ENCODE peak calls at places on chromosomes 7 and 10, in nine cellular contexts. J is natural killer cell, F is neural progenitor cell, D is A549, M is WTC11, H is IMR-90, X is spleen, I is fibroblast of lung, G is cardiac fibroblast. C is an unnamed sample.

GRCh38 chr7:18087031-18087686 is 59.5 kb upstream of the PRPS1L1 start:
- DNase-seq in M (peak), I (no peak), G (peak), J (no peak), H (no peak), X (peak), D (peak), F (peak), C (no peak)

GRCh38 chr7:42108803-42109528 is 128.0 kb downstream of the GLI3 start:
- DNase-seq in I (no peak), G (no peak), F (no peak), X (no peak), H (no peak), D (no peak), J (no peak), M (no peak), C (no peak)

GRCh38 chr7:74178632-74179031 is 4.5 kb downstream of the EIF4H start:
- DNase-seq in J (no peak), I (peak), X (no peak), D (no peak), G (peak), M (no peak), F (no peak), H (peak), C (no peak)

GRCh38 chr7:39691821-39692220 is 68.4 kb downstream of the RALA start:
- DNase-seq in D (no peak), F (no peak), M (no peak), G (no peak), X (no peak), J (no peak), I (peak), H (peak), C (no peak)

GRCh38 chr7:595621-596010 is 76.0 kb upstream of the PDGFA start:
- DNase-seq in D (no peak), X (no peak), I (no peak), F (no peak), G (no peak), J (peak), H (no peak), M (no peak), C (no peak)

GRCh38 chr7:116710764-116711452 is 38.9 kb downstream of the MET start:
- DNase-seq in X (no peak), M (no peak), F (no peak), J (no peak), D (peak), H (no peak), G (no peak), I (no peak), C (no peak)

GRCh38 chr7:94972296-94972695 is 64.9 kb downstream of the PPP1R9A start:
- DNase-seq in D (peak), J (no peak), G (no peak), I (no peak), X (no peak), F (no peak), M (no peak), H (no peak), C (peak)

GRCh38 chr7:22669692-22670421 is 57.1 kb upstream of the IL6 start:
- DNase-seq in H (no peak), M (no peak), J (no peak), I (peak), X (no peak), D (no peak), F (no peak), G (no peak), C (no peak)

GRCh38 chr7:159107052-159107892 is 37.4 kb downstream of the VIPR2 start:
- DNase-seq in M (no peak), I (no peak), F (no peak), X (peak), G (no peak), H (no peak), J (no peak), D (no peak), C (no peak)

GRCh38 chr7:141533149-141533949 is 17.9 kb upstream of the AGK start:
- DNase-seq in M (peak), G (peak), D (peak), I (peak), X (peak), H (peak), F (peak), J (peak), C (peak)

GRCh38 chr10:3067045-3067858 is at the start of gene PFKP:
- DNase-seq in G (peak), X (peak), H (no peak), D (peak), I (no peak), M (peak), F (peak), J (peak), C (peak)

GRCh38 chr10:122746408-122746807 is 46.8 kb upstream of the C10orf120 start:
- DNase-seq in I (no peak), F (no peak), G (no peak), J (no peak), D (no peak), H (no peak), X (no peak), M (no peak), C (no peak)

GRCh38 chr7:81062747-81063146 is 143.9 kb upstream of the SEMA3C start:
- DNase-seq in J (no peak), X (no peak), M (no peak), G (no peak), I (no peak), H (no peak), F (no peak), D (no peak), C (no peak)

GRCh38 chr7:24652551-24652950 is 79.3 kb downstream of the PALS2 start:
- DNase-seq in I (no peak), J (no peak), X (no peak), G (no peak), H (no peak), F (no peak), D (no peak), M (no peak), C (no peak)

GRCh38 chr7:38284553-38284952 is 11.1 kb upstream of the TARP start:
- DNase-seq in G (no peak), F (no peak), M (no peak), H (no peak), X (no peak), J (no peak), I (no peak), D (no peak), C (no peak)

GRCh38 chr10:127063762-127064161 is 132.6 kb downstream of the INSYN2A start:
- DNase-seq in I (no peak), J (no peak), H (no peak), M (no peak), D (no peak), X (no peak), F (no peak), G (no peak), C (no peak)

GRCh38 chr7:29607889-29608288 is 44.3 kb downstream of the PRR15 start:
- DNase-seq in G (peak), X (no peak), M (no peak), J (no peak), H (no peak), D (peak), I (peak), F (no peak), C (no peak)

GRCh38 chr7:54728411-54728810 is 30.6 kb downstream of the SEC61G start:
- DNase-seq in D (peak), H (no peak), G (no peak), J (no peak), F (no peak), M (no peak), I (no peak), X (no peak), C (no peak)

GRCh38 chr7:104160375-104160774 is 47.4 kb downstream of the ORC5 start:
- DNase-seq in D (peak), M (no peak), G (peak), H (peak), F (no peak), X (no peak), J (no peak), I (peak), C (no peak)

GRCh38 chr7:104153287-104153686 is 54.5 kb downstream of the ORC5 start:
- DNase-seq in M (no peak), I (no peak), G (no peak), H (no peak), J (no peak), D (no peak), X (no peak), F (peak), C (no peak)

GRCh38 chr7:104152468-104152867 is 55.3 kb downstream of the ORC5 start:
- DNase-seq in I (no peak), H (no peak), X (no peak), F (no peak), J (no peak), D (no peak), M (no peak), G (no peak), C (no peak)

GRCh38 chr7:104161244-104161643 is 46.6 kb downstream of the ORC5 start:
- DNase-seq in M (no peak), F (no peak), G (no peak), H (no peak), X (no peak), D (no peak), J (no peak), I (no peak), C (no peak)

DNA sequence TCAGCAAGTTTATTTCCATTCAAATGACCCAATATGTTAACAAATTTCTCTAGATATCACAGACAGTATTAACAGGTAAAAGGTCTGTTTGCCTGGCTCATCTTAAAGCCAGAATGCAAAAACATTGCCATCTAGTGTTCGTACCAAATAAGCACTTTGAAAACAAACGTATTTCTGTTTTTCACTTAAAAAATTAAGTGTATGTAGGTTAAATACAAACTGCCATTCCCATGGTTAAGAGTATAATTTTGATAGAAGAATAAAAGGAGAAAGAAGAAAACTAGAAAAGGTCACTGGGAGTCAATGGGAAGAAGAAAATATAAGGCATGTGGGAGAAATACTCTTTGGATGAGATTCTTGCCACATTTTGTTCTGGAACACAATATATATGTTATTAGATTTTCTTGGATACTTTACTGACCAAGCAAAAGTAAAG is 51.0 kb downstream of the ORC5 start:
- DNase-seq in F (peak), D (peak), X (no peak), H (peak), J (no peak), I (peak), M (no peak), G (peak), C (no peak)
- TF ChIP-seq CTCF in F (peak), D (peak), X (peak), H (peak), J (peak), I (peak), M (peak), G (peak), C (no peak)

GRCh38 chr7:130303127-130303526 is 10.2 kb downstream of the CPA4 start:
- DNase-seq in J (no peak), G (no peak), H (no peak), I (no peak), X (no peak), D (no peak), F (no peak), M (no peak), C (no peak)

GRCh38 chr7:130302649-130303048 is 9.7 kb downstream of the CPA4 start:
- DNase-seq in J (no peak), F (no peak), M (no peak), G (no peak), I (no peak), H (no peak), X (no peak), D (no peak), C (no peak)

GRCh38 chr7:130303982-130304381 is 11.0 kb downstream of the CPA4 start:
- DNase-seq in J (no peak), D (no peak), M (no peak), I (no peak), F (no peak), G (no peak), X (no peak), H (no peak), C (peak)

GRCh38 chr7:130303551-130303950 is 10.6 kb downstream of the CPA4 start:
- DNase-seq in I (no peak), D (no peak), H (no peak), G (no peak), J (no peak), M (no peak), X (no peak), F (no peak), C (no peak)

DNA sequence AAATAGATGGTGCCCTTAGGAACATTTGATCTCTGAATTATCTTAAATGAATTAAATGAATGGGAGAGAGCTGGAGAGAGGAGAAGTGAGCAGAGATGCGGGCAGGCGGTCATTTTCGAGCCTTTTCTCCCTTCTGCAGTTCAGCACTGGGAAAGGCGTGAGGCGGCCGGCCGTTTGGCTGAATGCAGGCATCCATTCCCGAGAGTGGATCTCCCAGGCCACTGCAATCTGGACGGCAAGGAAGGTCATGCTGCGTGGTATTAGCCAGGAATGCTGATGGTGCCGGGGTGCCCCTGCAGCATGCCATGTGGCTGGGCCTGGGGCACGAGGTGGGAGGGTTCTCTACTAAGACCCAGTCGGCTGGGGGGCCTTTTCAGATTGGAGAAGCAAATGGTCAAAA is 12.7 kb downstream of the CPA4 start:
- DNase-seq in J (no peak), G (no peak), D (no peak), X (no peak), H (no peak), M (no peak), I (no peak), F (no peak), C (no peak)
- TF ChIP-seq CTCF in J (no peak), G (no peak), D (no peak), X (no peak), H (no peak), M (no peak), I (no peak), F (no peak), C (no peak)

DNA sequence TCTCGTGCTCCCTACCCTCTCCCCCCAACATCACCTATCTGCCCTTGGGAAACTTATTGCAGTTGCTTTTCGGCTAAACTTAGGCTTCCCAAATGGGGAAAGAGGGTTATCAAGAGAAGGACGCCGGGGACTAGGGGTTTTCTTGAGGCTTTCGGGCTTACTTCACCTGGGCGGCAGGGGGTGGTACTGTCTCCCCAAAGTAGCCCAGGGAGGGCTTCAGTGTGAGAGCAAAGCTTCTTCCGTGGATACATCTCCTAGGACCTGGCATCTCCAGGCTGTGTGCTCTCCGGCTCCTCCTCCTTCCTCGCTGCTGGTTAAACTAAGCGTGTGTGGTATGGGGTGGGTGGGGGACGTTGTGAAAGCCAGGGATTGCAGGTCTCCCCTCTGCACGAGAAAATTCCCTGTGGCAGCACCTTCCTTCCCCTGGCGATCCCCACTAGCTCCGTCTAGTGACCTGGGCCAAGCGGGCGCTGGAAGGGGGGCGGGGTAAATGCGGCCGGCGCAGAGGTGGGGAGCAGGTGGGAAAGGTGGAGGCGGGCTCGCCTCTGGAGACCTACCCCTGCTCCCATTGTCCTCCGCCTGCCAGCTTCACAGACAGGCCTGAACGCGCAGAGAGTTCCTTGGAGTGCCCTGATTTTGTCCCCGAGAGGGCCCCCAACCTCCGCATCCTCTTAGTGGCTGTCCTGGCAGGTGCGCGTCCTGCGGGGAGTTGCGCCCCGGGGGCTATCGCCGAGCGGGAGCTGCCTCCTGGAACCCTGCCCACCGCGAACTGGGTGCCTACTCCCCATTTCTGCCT is 1.2 kb downstream of the PLXDC2 start:
- DNase-seq in G (peak), X (peak), F (peak), J (no peak), I (peak), H (no peak), M (peak), D (no peak), C (no peak)
- TF ChIP-seq CTCF in G (peak), X (no peak), F (peak), J (no peak), I (no peak), H (no peak), M (no peak), D (no peak), C (no peak)

GRCh38 chr10:13414855-13415254 is 66.8 kb upstream of the SEPHS1 start:
- DNase-seq in X (no peak), I (peak), H (no peak), F (peak), D (peak), M (peak), G (peak), J (no peak), C (peak)
- TF ChIP-seq CTCF in X (no peak), I (peak), H (peak), F (peak), D (no peak), M (no peak), G (no peak), J (no peak), C (peak)

DNA sequence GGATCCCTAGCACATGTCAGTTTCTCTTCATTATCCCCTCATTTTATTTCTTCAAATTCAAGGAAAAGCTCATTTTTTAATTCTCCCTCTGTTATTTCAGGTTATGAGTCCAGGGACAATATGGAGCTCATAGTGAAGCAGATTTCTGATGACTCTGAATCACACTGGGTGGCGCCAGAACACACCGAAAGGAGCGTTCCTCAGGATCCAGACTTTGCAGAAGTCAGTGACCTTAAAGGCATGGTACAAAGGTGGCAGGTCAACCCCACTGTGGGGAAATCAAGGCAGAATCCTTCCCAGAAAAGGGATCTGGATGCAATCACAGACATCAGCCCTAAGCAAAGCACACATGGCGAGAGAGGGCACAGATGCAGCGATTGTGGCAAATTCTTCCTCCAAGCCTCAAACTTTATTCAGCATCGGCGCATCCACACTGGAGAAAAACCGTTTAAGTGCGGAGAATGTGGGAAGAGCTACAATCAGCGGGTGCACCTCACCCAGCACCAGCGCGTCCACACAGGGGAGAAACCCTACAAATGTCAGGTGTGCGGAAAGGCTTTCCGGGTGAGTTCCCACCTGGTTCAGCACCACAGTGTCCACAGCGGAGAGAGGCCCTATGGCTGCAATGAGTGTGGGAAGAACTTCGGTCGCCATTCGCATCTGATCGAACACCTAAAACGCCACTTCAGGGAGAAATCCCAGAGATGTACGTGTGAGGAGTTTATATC is 21.4 kb downstream of the ZKSCAN5 start:
- DNase-seq in X (no peak), M (peak), H (no peak), G (peak), F (peak), D (peak), I (peak), J (no peak), C (peak)
- TF ChIP-seq CTCF in X (no peak), M (no peak), H (peak), G (no peak), F (peak), D (no peak), I (no peak), J (no peak), C (no peak)

GRCh38 chr7:3066506-3066905 is 22.8 kb upstream of the CARD11 start:
- DNase-seq in F (no peak), X (no peak), D (no peak), J (no peak), G (no peak), M (no peak), H (no peak), I (no peak), C (no peak)

GRCh38 chr7:3067606-3068005 is 23.9 kb upstream of the CARD11 start:
- DNase-seq in F (no peak), X (no peak), J (no peak), I (no peak), M (no peak), D (no peak), H (no peak), G (no peak), C (no peak)

GRCh38 chr7:3067193-3067592 is 23.5 kb upstream of the CARD11 start:
- DNase-seq in H (no peak), X (no peak), J (no peak), D (no peak), G (no peak), F (no peak), I (no peak), M (no peak), C (no peak)

GRCh38 chr7:3064077-3064476 is 20.4 kb upstream of the CARD11 start:
- DNase-seq in X (no peak), H (no peak), D (no peak), F (no peak), I (no peak), G (no peak), J (no peak), M (no peak), C (no peak)

GRCh38 chr7:3065724-3066143 is 22.1 kb upstream of the CARD11 start:
- DNase-seq in F (peak), I (peak), H (peak), X (peak), M (peak), G (peak), J (peak), D (peak), C (peak)
- TF ChIP-seq CTCF in F (peak), I (no peak), H (no peak), X (no peak), M (peak), G (peak), J (peak), D (peak), C (peak)

GRCh38 chr10:132118366-132118765 is 52.6 kb downstream of the JAKMIP3 start:
- DNase-seq in M (no peak), D (no peak), J (no peak), G (no peak), X (peak), H (no peak), F (no peak), I (no peak), C (no peak)

GRCh38 chr10:132120200-132120599 is 54.5 kb downstream of the JAKMIP3 start:
- DNase-seq in G (no peak), X (peak), I (no peak), H (no peak), J (no peak), D (no peak), F (no peak), M (no peak), C (no peak)

GRCh38 chr10:132115736-132116135 is 50.0 kb downstream of the JAKMIP3 start:
- DNase-seq in G (peak), H (peak), I (no peak), D (no peak), F (no peak), J (no peak), M (no peak), X (peak), C (no peak)

GRCh38 chr10:132117146-132117545 is 51.4 kb downstream of the JAKMIP3 start:
- DNase-seq in J (no peak), D (no peak), I (no peak), X (peak), F (no peak), M (no peak), H (no peak), G (no peak), C (no peak)

DNA sequence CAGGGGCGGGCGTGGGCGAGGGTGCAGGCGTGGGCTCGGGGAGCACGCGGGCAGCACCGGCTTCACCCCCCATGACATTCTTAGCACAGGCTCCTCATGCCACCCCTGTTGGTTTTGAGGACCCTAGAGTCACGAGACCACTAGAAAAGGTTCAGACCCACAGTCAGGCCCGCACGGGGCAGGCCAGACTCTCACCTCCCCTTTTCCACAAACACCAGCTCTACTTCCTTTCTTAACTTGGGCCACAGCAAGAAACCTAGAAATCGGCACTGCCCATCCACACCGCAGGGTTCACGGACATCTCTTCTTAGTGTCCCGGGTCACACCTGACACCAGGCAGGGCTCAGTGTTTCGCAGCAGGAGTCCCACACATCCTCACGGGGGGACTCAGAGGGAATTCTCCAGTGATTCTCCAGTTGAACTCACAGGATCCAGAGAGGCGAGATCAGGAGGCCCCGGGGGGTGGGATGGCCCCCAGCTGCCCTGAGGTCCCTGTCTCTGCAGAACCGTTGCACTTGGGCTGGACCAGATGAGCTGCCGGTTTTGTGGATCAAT is 52.0 kb downstream of the JAKMIP3 start:
- DNase-seq in F (no peak), J (no peak), M (no peak), D (no peak), I (no peak), X (peak), H (no peak), G (no peak), C (no peak)
- TF ChIP-seq CTCF in F (no peak), J (no peak), M (no peak), D (no peak), I (no peak), X (no peak), H (no peak), G (no peak), C (no peak)

C was measured in Calu3.